ENCODE peak calls at places on chromosomes 5 and 9, in five cellular contexts. U, H, V, I and K are unnamed samples.

GRCh38 chr5:32565143-32565542 is 20.2 kb upstream of the SUB1 start:
- DNase-seq in I (no peak), H (no peak), V (no peak), U (no peak), K (no peak)

GRCh38 chr9:118829334-118829733 is 539.9 kb downstream of the BRINP1 start:
- DNase-seq in I (no peak), V (no peak), U (peak; percentile 8), H (no peak), K (no peak)

GRCh38 chr5:96142786-96143434 is 181.3 kb upstream of the ELL2 start:
- DNase-seq in H (no peak), U (no peak), I (no peak), V (no peak), K (no peak)

GRCh38 chr5:149358294-149358651 is 427 bp downstream of the PCYOX1L start:
- DNase-seq in I (peak; percentile 39), H (peak; percentile 35), U (no peak), V (peak; percentile 48), K (no peak)

GRCh38 chr9:108569624-108570023 is 286.2 kb downstream of the ACTL7B start:
- DNase-seq in H (no peak), V (no peak), U (no peak), I (no peak), K (no peak)

GRCh38 chr9:87336914-87337333 is 160.7 kb upstream of the DAPK1 start:
- DNase-seq in V (no peak), I (no peak), H (peak; percentile 60), U (peak; percentile 65), K (no peak)

GRCh38 chr9:101569736-101570501 is 24.9 kb downstream of the PPP3R2 start:
- DNase-seq in V (no peak), I (no peak), H (no peak), U (no peak), K (no peak)

GRCh38 chr9:33677961-33678360 is 117.4 kb upstream of the PRSS3 start:
- DNase-seq in I (no peak), V (no peak), U (no peak), H (no peak), K (no peak)

GRCh38 chr5:96588551-96588950 is 73.6 kb upstream of the CAST start:
- DNase-seq in V (no peak), H (no peak), U (no peak), I (no peak), K (no peak)

GRCh38 chr5:145915970-145916638 is 20.3 kb upstream of the SH3RF2 start:
- DNase-seq in I (no peak), H (no peak), U (no peak), V (no peak), K (no peak)

GRCh38 chr5:126513302-126513701 is 81.7 kb downstream of the ALDH7A1 start:
- DNase-seq in H (no peak), V (no peak), U (no peak), I (no peak), K (no peak)

GRCh38 chr5:133331866-133332731 is 280.2 kb downstream of the FSTL4 start:
- DNase-seq in V (no peak), H (no peak), I (no peak), U (no peak), K (no peak)

GRCh38 chr9:137316012-137316981 is 14.2 kb upstream of the NRARP start:
- DNase-seq in V (peak; percentile 81), H (peak; percentile 59), U (no peak), I (peak; percentile 66), K (peak; percentile 71)

GRCh38 chr5:139494832-139495231 is 12.3 kb upstream of the STING1 start:
- DNase-seq in H (no peak), V (no peak), I (no peak), U (no peak), K (no peak)

GRCh38 chr9:135515083-135515511 is 6.1 kb upstream of the LCN1 start:
- DNase-seq in I (no peak), U (no peak), V (peak; percentile 14), H (peak; percentile 11), K (no peak)

GRCh38 chr5:157384971-157385709 is 74.9 kb upstream of the NIPAL4 start:
- DNase-seq in I (peak; percentile 27), V (peak; percentile 68), U (no peak), H (no peak), K (no peak)

GRCh38 chr9:136483589-136484152 is 831 bp upstream of the SEC16A start:
- DNase-seq in I (peak; percentile 95), U (peak; percentile 96), V (peak; percentile 94), H (peak; percentile 95), K (peak; percentile 93)

GRCh38 chr5:14395411-14395810 is 186.2 kb upstream of the OTULINL start:
- DNase-seq in U (no peak), I (no peak), H (no peak), V (no peak), K (no peak)

GRCh38 chr9:125757834-125758233 is 10.7 kb downstream of the PBX3 start:
- DNase-seq in I (no peak), U (no peak), V (no peak), H (no peak), K (no peak)

GRCh38 chr9:125761685-125762084 is 14.5 kb downstream of the PBX3 start:
- DNase-seq in I (no peak), U (no peak), H (no peak), V (no peak), K (no peak)

GRCh38 chr9:125759812-125760134 is 12.6 kb downstream of the PBX3 start:
- DNase-seq in I (no peak), U (no peak), H (no peak), V (no peak), K (no peak)

GRCh38 chr9:125760537-125760936 is 13.4 kb downstream of the PBX3 start:
- DNase-seq in I (no peak), H (no peak), U (no peak), V (no peak), K (no peak)

DNA sequence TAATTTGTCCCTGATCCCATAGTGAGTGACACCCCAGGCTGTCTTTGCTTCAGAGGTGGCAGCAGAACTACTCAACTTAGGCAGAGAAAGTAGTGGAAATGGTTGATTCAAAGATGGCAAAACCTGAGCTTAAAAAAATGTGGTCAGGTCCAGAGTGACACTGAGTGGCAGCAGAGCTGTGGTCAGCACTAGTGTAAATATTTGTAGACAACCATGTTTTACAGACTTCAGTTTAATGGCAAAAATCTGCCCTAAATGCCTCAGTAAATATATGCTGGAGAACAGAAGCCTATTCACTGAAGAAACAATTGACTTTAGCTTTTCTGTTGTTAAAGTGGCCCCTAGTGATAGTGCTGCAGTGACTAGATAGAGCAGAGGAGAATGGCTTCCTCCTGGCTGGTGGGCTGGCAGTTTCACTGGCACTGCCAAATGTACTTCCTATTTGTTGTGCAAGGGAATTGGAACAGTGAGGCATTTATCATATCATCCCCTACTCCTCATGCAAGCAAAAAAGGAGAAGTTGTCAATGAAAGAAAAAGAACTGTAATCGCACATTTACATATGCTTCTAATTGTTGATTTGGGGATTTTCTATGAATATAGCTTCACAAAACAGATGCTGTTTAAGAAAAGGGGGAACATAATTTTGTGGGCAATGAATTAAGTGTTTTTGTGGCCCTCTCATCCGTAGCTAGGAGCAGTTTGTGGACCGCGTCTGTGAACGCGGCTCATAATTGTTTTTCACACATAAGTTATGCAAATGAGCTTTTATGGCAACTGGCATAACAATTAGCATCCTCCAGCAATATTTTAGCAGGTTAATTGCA is 12.0 kb downstream of the PBX3 start:
- DNase-seq in I (peak; percentile 12), V (peak; percentile 22), U (no peak), H (no peak), K (no peak)
- H3K4me3 ChIP-seq in I (no peak overlapping the region), V (peak overlapping the region; percentile 51), U (no peak overlapping the region), H (peak overlapping the region; percentile 3), K (peak overlapping the region; percentile 55)

GRCh38 chr9:113349434-113350337 is at the start of gene BSPRY:
- DNase-seq in U (no peak), I (peak; percentile 68), H (peak; percentile 66), V (no peak), K (no peak)

GRCh38 chr9:113350338-113350672 is 964 bp downstream of the BSPRY start:
- DNase-seq in U (no peak), H (no peak), V (no peak), I (peak; percentile 18), K (peak; percentile 64)

GRCh38 chr9:113352006-113352405 is 2.7 kb downstream of the BSPRY start:
- DNase-seq in I (no peak), V (no peak), H (no peak), U (no peak), K (no peak)

GRCh38 chr9:113352411-113352810 is 3.1 kb downstream of the BSPRY start:
- DNase-seq in U (no peak), I (no peak), H (no peak), V (no peak), K (no peak)

GRCh38 chr9:113350937-113351336 is 1.6 kb downstream of the BSPRY start:
- DNase-seq in V (no peak), I (no peak), U (no peak), H (no peak), K (no peak)
- H3K27ac ChIP-seq in V (no peak overlapping the region), I (no peak overlapping the region), U (no peak overlapping the region), H (peak overlapping the region; percentile 2), K (no peak overlapping the region)

GRCh38 chr9:68923480-68923879 is 90.4 kb downstream of the PRKACG start:
- DNase-seq in I (no peak), V (no peak), U (no peak), H (no peak), K (no peak)

GRCh38 chr9:68925175-68925574 is 88.7 kb downstream of the PRKACG start:
- DNase-seq in H (no peak), V (no peak), U (no peak), I (no peak), K (no peak)

GRCh38 chr9:68920921-68921320 is 93.0 kb downstream of the PRKACG start:
- DNase-seq in U (no peak), V (no peak), I (no peak), H (no peak), K (no peak)

GRCh38 chr9:68914751-68915150 is 99.2 kb downstream of the PRKACG start:
- DNase-seq in U (no peak), I (no peak), H (no peak), V (no peak), K (no peak)

GRCh38 chr9:68919666-68920065 is 94.2 kb downstream of the PRKACG start:
- DNase-seq in V (no peak), U (no peak), I (no peak), H (no peak), K (no peak)
- H3K4me3 ChIP-seq in V (no peak overlapping the region), U (no peak overlapping the region), I (no peak overlapping the region), H (no peak overlapping the region), K (no peak overlapping the region)

GRCh38 chr9:91427873-91428272 is 4.2 kb upstream of the NFIL3 start:
- DNase-seq in I (no peak), H (no peak), U (no peak), V (no peak), K (no peak)

GRCh38 chr9:91428431-91428830 is 4.8 kb upstream of the NFIL3 start:
- DNase-seq in V (no peak), I (no peak), H (no peak), U (no peak), K (no peak)

GRCh38 chr9:91431485-91431884 is 7.9 kb upstream of the NFIL3 start:
- DNase-seq in V (no peak), H (no peak), I (no peak), U (no peak), K (no peak)

GRCh38 chr9:91428927-91429351 is 5.3 kb upstream of the NFIL3 start:
- DNase-seq in H (no peak), I (no peak), U (no peak), V (no peak), K (no peak)

DNA sequence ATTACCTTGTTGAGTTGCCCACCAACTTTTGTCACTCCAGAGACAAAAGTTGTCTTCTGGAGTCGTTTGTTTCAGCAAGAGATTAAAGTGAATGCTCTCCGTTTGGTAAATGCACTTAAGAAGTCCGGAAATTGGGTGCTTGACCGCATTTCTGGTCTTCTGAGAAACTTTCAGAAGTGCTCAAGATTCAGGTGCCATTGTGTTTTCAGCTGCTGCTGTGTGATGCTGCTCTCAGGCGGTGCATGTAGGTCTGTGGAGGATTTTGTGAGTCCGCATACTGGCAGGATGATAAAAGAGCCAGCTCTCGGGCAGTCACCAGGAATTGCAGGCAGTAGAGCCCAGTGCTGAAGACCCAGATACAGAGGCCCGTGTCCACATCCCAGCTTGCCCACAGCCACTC is 5.9 kb upstream of the NFIL3 start:
- DNase-seq in V (no peak), I (no peak), H (no peak), U (no peak), K (no peak)
- H3K27ac ChIP-seq in V (no peak overlapping the region), I (no peak overlapping the region), H (no peak overlapping the region), U (no peak overlapping the region), K (peak overlapping the region; percentile 60)